ENCODE peak calls at places on chromosomes 16 and 17, in eight cellular contexts. S, J, Q, K, F, O, A and M are unnamed samples.

GRCh38 chr16:88628512-88628974 is 9.8 kb upstream of the IL17C start:
- DNase-seq in F (no peak), K (no peak), O (peak), Q (peak), S (no peak), J (peak), A (no peak), M (no peak)

GRCh38 chr17:57215317-57215716 is 41.0 kb upstream of the MSI2 start:
- DNase-seq in S (no peak), A (no peak), K (no peak), O (no peak), J (peak), F (no peak), Q (no peak), M (peak)

GRCh38 chr16:89114159-89114981 is 20.7 kb downstream of the ACSF3 start:
- DNase-seq in J (no peak), Q (no peak), S (no peak), K (peak), F (no peak), A (no peak), O (peak), M (no peak)

GRCh38 chr17:29066603-29067002 is 23.7 kb downstream of the PIPOX start:
- DNase-seq in F (no peak), J (no peak), Q (no peak), S (no peak), K (no peak), O (no peak), A (no peak), M (no peak)

GRCh38 chr16:75591001-75591852 is 25.0 kb downstream of the GABARAPL2 start:
- DNase-seq in F (no peak), Q (no peak), K (no peak), O (no peak), S (peak), J (peak), A (peak), M (no peak)

GRCh38 chr16:5678371-5678770 is 580.8 kb upstream of the EEF2KMT start:
- DNase-seq in F (no peak), J (no peak), S (no peak), O (peak), K (no peak), Q (no peak), A (no peak), M (no peak)

GRCh38 chr17:75087558-75088453 is at the start of gene SLC16A5:
- DNase-seq in S (peak), K (peak), F (peak), O (peak), Q (peak), A (peak), J (peak), M (peak)

GRCh38 chr16:9258423-9259051 is 167.1 kb downstream of the HAPSTR1 start:
- DNase-seq in J (peak), A (peak), S (peak), K (no peak), O (peak), Q (peak), F (peak), M (no peak)

GRCh38 chr16:83458612-83459011 is 349.2 kb upstream of the HSBP1 start:
- DNase-seq in J (no peak), Q (no peak), A (no peak), F (no peak), S (peak), K (no peak), O (no peak), M (no peak)

GRCh38 chr17:51322390-51323029 is 62.2 kb downstream of the UTP18 start:
- DNase-seq in F (no peak), A (no peak), Q (peak), J (no peak), K (no peak), O (peak), S (peak), M (no peak)

GRCh38 chr16:79784007-79784406 is 183.5 kb upstream of the MAF start:
- DNase-seq in J (no peak), Q (no peak), O (no peak), A (no peak), K (no peak), S (no peak), F (no peak), M (no peak)

GRCh38 chr17:50935201-50936124 is 69.3 kb upstream of the TOB1 start:
- DNase-seq in K (peak), A (peak), J (peak), O (no peak), F (peak), Q (peak), S (no peak), M (peak)

GRCh38 chr16:66474750-66475199 is 47.7 kb downstream of the BEAN1 start:
- DNase-seq in A (no peak), F (no peak), J (no peak), O (no peak), S (no peak), Q (no peak), K (no peak), M (no peak)

GRCh38 chr17:32258383-32259121 is 7.1 kb upstream of the RHBDL3 start:
- DNase-seq in Q (no peak), F (no peak), J (no peak), K (no peak), O (peak), S (no peak), A (no peak), M (no peak)

GRCh38 chr17:38465420-38466345 is 37.4 kb downstream of the ARHGAP23 start:
- DNase-seq in K (no peak), S (peak), Q (peak), A (no peak), J (no peak), F (no peak), O (no peak), M (peak)

GRCh38 chr16:2520784-2521577 is 810 bp downstream of the AMDHD2 start:
- DNase-seq in A (peak), F (peak), K (peak), J (no peak), O (peak), S (no peak), Q (no peak), M (peak)

GRCh38 chr16:69476920-69477418 is 52.5 kb downstream of the CYB5B start:
- DNase-seq in S (peak), O (no peak), K (no peak), J (no peak), Q (peak), A (no peak), F (no peak), M (no peak)

GRCh38 chr17:70375813-70376448 is 206.6 kb downstream of the KCNJ2 start:
- DNase-seq in Q (no peak), A (no peak), F (no peak), K (no peak), J (no peak), O (no peak), S (no peak), M (no peak)

GRCh38 chr17:61218438-61218837 is 181.2 kb upstream of the TBX2 start:
- DNase-seq in Q (peak), S (peak), F (no peak), A (no peak), O (no peak), J (no peak), K (no peak), M (no peak)

GRCh38 chr17:67520282-67520906 is 143.3 kb downstream of the PITPNC1 start:
- DNase-seq in S (peak), A (no peak), F (no peak), J (peak), O (no peak), Q (no peak), K (no peak), M (no peak)

GRCh38 chr17:74526681-74527080 is 4.6 kb downstream of the CD300LB start:
- DNase-seq in O (no peak), Q (no peak), K (no peak), F (no peak), J (no peak), A (no peak), S (no peak), M (no peak)

GRCh38 chr17:76957600-76958464 is 89.6 kb downstream of the MGAT5B start:
- DNase-seq in S (peak), Q (no peak), A (no peak), K (no peak), J (no peak), O (peak), F (no peak), M (no peak)

GRCh38 chr16:31248344-31248743 is 11.4 kb upstream of the ITGAM start:
- DNase-seq in Q (no peak), J (no peak), O (no peak), F (no peak), S (no peak), K (no peak), A (no peak), M (no peak)

GRCh38 chr16:29738514-29738913 is 7.3 kb downstream of the C16orf54 start:
- DNase-seq in A (no peak), S (no peak), K (no peak), F (no peak), J (no peak), Q (no peak), O (no peak), M (no peak)

GRCh38 chr17:43816336-43817320 is 16.3 kb downstream of the MPP3 start:
- DNase-seq in F (no peak), Q (no peak), J (no peak), S (no peak), A (no peak), O (no peak), K (no peak), M (no peak)

GRCh38 chr17:41178843-41179616 is 1.0 kb upstream of the KRTAP4-2 start:
- DNase-seq in Q (no peak), K (no peak), A (no peak), S (peak), O (no peak), F (no peak), J (no peak), M (no peak)

GRCh38 chr17:79433396-79433795 is 177.5 kb downstream of the RBFOX3 start:
- DNase-seq in S (no peak), A (no peak), J (no peak), O (no peak), K (no peak), Q (peak), F (no peak), M (no peak)

GRCh38 chr16:68592466-68593337 is 52.4 kb upstream of the CDH3 start:
- DNase-seq in O (no peak), J (no peak), Q (peak), A (no peak), S (no peak), F (no peak), K (no peak), M (no peak)

GRCh38 chr16:2077016-2077415 is 29.2 kb downstream of the TSC2 start:
- DNase-seq in Q (no peak), S (no peak), F (no peak), O (no peak), A (no peak), J (no peak), K (no peak), M (no peak)

GRCh38 chr16:89696598-89697128 is 4.8 kb downstream of the SPATA2L start:
- DNase-seq in K (peak), A (no peak), Q (no peak), O (no peak), J (no peak), F (no peak), S (no peak), M (no peak)

GRCh38 chr16:27547134-27547533 is 2.6 kb downstream of the GTF3C1 start:
- DNase-seq in J (peak), Q (no peak), A (no peak), S (peak), F (no peak), K (no peak), O (no peak), M (no peak)

GRCh38 chr17:35651467-35651866 is 64.3 kb downstream of the AP2B1 start:
- DNase-seq in F (no peak), A (no peak), Q (no peak), S (no peak), J (no peak), K (no peak), O (no peak), M (no peak)

GRCh38 chr17:6366144-6366755 is 68.7 kb downstream of the AIPL1 start:
- DNase-seq in Q (no peak), O (no peak), A (no peak), K (no peak), J (peak), F (no peak), S (peak), M (no peak)

GRCh38 chr17:76408037-76408849 is 23.8 kb downstream of the SPHK1 start:
- DNase-seq in A (peak), J (peak), O (peak), K (peak), F (peak), S (peak), Q (peak), M (peak)

GRCh38 chr16:81796035-81796434 is 16.9 kb downstream of the PLCG2 start:
- DNase-seq in A (no peak), Q (no peak), J (no peak), K (no peak), F (no peak), O (no peak), S (no peak), M (no peak)

GRCh38 chr16:81799138-81799504 is 20.0 kb downstream of the PLCG2 start:
- DNase-seq in A (no peak), J (no peak), O (no peak), Q (no peak), F (no peak), S (no peak), K (no peak), M (no peak)

GRCh38 chr16:81796585-81797346 is 17.7 kb downstream of the PLCG2 start:
- DNase-seq in O (no peak), S (no peak), F (no peak), K (no peak), A (no peak), J (no peak), Q (no peak), M (no peak)

GRCh38 chr16:81798311-81799137 is 19.4 kb downstream of the PLCG2 start:
- DNase-seq in K (peak), J (no peak), O (no peak), Q (no peak), A (no peak), F (no peak), S (no peak), M (no peak)

DNA sequence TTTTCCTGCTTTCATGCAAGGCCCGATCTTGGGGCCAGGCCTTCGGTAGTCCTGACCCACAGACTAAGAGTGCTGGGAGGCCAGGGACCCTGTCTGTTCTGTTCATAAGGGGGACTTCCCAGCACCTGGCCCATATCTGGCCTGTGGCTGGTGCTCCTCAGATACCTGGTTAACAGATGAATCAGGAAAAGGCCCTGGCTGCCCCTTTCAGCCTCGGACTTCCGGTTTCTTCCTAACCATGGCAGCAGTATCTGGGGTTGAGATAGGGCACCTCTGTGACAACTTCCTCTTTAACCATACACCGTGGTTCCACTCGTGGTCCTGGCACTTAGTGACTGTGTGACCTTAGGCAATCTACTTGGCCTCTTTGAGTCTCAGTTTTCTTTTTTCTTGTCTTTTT is 18.4 kb downstream of the PLCG2 start:
- DNase-seq in K (no peak), J (no peak), A (no peak), S (no peak), O (no peak), F (no peak), Q (no peak), M (no peak)
- H3K27ac ChIP-seq in K (peak), J (no peak), A (no peak), S (no peak), O (no peak), F (no peak), Q (no peak), M (peak)

GRCh38 chr17:1197379-1197778 is 17.6 kb upstream of the ABR start:
- DNase-seq in A (peak), S (peak), O (no peak), J (peak), Q (no peak), F (no peak), K (peak), M (no peak)
- H3K27ac ChIP-seq in A (no peak), S (no peak), O (no peak), J (peak), Q (no peak), F (peak), K (peak), M (peak)

DNA sequence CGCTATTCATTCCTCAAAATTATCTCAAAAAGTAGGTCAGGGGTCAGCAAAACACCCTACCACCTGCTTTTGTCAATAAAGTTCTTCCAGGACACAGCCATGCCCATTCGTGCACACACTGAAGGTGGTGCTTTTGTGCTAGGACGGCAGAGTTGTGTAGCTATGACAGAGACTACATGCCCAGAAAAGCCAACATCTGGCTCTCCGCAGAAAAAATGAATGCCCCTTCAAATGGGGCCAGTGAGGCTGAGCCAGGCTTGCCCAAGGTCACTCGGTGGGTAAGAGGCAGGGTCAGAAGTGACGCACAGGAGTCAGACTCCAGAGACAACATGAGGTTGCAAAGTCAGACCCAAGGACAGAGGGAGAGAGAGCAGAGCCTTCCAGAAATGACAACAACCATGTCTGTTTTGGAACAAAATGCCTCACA is 200.1 kb downstream of the XYLT1 start:
- DNase-seq in K (no peak), A (no peak), J (peak), S (no peak), Q (no peak), O (no peak), F (peak), M (peak)
- H3K27ac ChIP-seq in K (no peak), A (no peak), J (peak), S (no peak), Q (peak), O (no peak), F (peak), M (peak)

GRCh38 chr17:49106366-49107210 is 26.0 kb upstream of the B4GALNT2 start:
- DNase-seq in Q (peak), F (no peak), O (no peak), K (no peak), S (peak), J (peak), A (no peak), M (no peak)
- H3K27ac ChIP-seq in Q (peak), F (no peak), O (no peak), K (no peak), S (peak), J (no peak), A (no peak), M (no peak)